ENCODE peak calls at places on chromosomes 4 and X, in six cellular contexts. V is suprapubic skin, I is SK-N-SH, O is sigmoid colon, Q is upper lobe of left lung, B is A549. G is an unnamed sample. For H3K4me1 and H3K9me3, the result is how much of the 10 kb centered on the place peaks cover.

GRCh38 chr4:174173360-174173759 is 110.1 kb downstream of the FBXO8 start:
- DNase-seq in V (no peak), I (no peak), O (no peak), Q (no peak), B (no peak), G (no peak)

GRCh38 chr4:6674500-6675149 is 19.1 kb upstream of the S100P start:
- DNase-seq in V (no peak), I (peak), O (no peak), Q (peak), B (no peak), G (peak)

GRCh38 chr4:141659539-141659938 is 23.2 kb downstream of the IL15 start:
- DNase-seq in V (no peak), I (no peak), O (no peak), Q (no peak), B (no peak), G (no peak)

GRCh38 chr4:656651-657337 is 17.3 kb downstream of the ATP5ME start:
- DNase-seq in V (peak), I (peak), O (no peak), Q (no peak), B (no peak), G (no peak)

GRCh38 chr4:87559090-87559837 is 30.1 kb upstream of the SPARCL1 start:
- DNase-seq in V (no peak), I (peak), O (no peak), Q (peak), B (no peak), G (peak)

GRCh38 chr4:156113138-156113537 is 159.5 kb upstream of the CTSO start:
- DNase-seq in V (no peak), I (no peak), O (no peak), Q (no peak), B (no peak), G (no peak)

GRCh38 chr4:110533940-110534339 is 58.0 kb downstream of the ENPEP start:
- DNase-seq in V (no peak), I (no peak), O (no peak), Q (peak), B (peak), G (no peak)

GRCh38 chr4:103996637-103997036 is 276.9 kb upstream of the TACR3 start:
- DNase-seq in V (no peak), I (no peak), O (no peak), Q (peak), B (peak), G (no peak)

GRCh38 chr4:139509727-139510410 is 46.1 kb downstream of the SETD7 start:
- DNase-seq in V (no peak), I (no peak), O (no peak), Q (no peak), B (no peak), G (peak)

GRCh38 chr4:172256820-172257219 is 443.6 kb downstream of the GALNTL6 start:
- DNase-seq in V (no peak), I (no peak), O (no peak), Q (no peak), B (no peak), G (no peak)

GRCh38 chr4:81457345-81457744 is 14.4 kb downstream of the RASGEF1B start:
- DNase-seq in V (no peak), I (no peak), O (no peak), Q (no peak), B (no peak), G (no peak)

GRCh38 chrX:11244641-11245040 is 48.6 kb upstream of the AMELX start:
- DNase-seq in V (no peak), I (no peak), O (peak), Q (no peak), B (no peak), G (no peak)

GRCh38 chrX:135484636-135485289 is 35.7 kb upstream of the INTS6L start:
- DNase-seq in V (no peak), I (peak), O (no peak), Q (no peak), B (no peak), G (no peak)

GRCh38 chr4:153512162-153512852 is 46.1 kb downstream of the TMEM131L start:
- DNase-seq in V (no peak), I (no peak), O (no peak), Q (no peak), B (no peak), G (no peak)

GRCh38 chr4:20883231-20883630 is 183.0 kb downstream of the PACRGL start:
- DNase-seq in V (no peak), I (no peak), O (no peak), Q (no peak), B (no peak), G (no peak)

GRCh38 chr4:163331629-163332360 is 601 bp downstream of the NPY1R start:
- DNase-seq in V (no peak), I (peak), O (no peak), Q (no peak), B (peak), G (no peak)

GRCh38 chr4:183507928-183508327 is 3.1 kb downstream of the ING2 start:
- DNase-seq in V (no peak), I (no peak), O (no peak), Q (no peak), B (no peak), G (no peak)

GRCh38 chr4:137510866-137511265 is 21.4 kb downstream of the PCDH18 start:
- DNase-seq in V (no peak), I (no peak), O (no peak), Q (no peak), B (no peak), G (no peak)

GRCh38 chr4:106056914-106057313 is 161.6 kb downstream of the NPNT start:
- DNase-seq in V (no peak), I (no peak), O (no peak), Q (no peak), B (no peak), G (no peak)

GRCh38 chr4:61478340-61478739 is 278.2 kb downstream of the ADGRL3 start:
- DNase-seq in V (no peak), I (peak), O (no peak), Q (no peak), B (no peak), G (no peak)

GRCh38 chrX:47859686-47860085 is 23.0 kb downstream of the ZNF81 start:
- DNase-seq in V (no peak), I (no peak), O (no peak), Q (no peak), B (no peak), G (no peak)

GRCh38 chr4:163591614-163592020 is 97.1 kb downstream of the TMA16 start:
- DNase-seq in V (no peak), I (no peak), O (no peak), Q (no peak), B (no peak), G (no peak)

GRCh38 chr4:69957209-69957608 is 8.3 kb downstream of the CSN2 start:
- DNase-seq in V (no peak), I (no peak), O (no peak), Q (no peak), B (no peak), G (no peak)

DNA sequence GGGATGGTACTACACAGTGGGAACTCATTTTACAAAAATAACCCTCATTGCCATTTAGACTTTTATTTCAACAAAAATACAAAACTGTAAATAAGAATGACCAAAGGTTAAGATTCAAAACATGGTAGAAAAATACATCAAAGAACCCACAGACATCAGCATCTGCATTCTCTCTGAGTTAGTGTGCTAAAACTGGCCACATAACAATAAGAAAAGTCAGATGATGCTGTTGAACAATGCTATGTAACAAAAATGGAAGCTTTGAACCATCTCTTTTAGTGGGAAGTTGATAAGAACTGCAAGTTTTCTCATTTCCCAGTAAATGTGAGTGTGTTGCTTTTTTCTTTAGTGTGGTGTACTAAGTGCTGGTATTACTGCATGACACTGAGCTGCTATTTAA is 888.4 kb upstream of the EPHA5 start:
- DNase-seq in V (no peak), I (no peak), O (no peak), Q (no peak), B (no peak), G (no peak)
- H3K4me1 ChIP-seq in V (under half), I (under half), O (under half), Q (under half), B (under half), G (under half)

GRCh38 chrX:1589356-1590130 is 1.9 kb upstream of the AKAP17A start:
- DNase-seq in V (no peak), I (no peak), O (no peak), Q (no peak), B (no peak), G (no peak)
- TF ChIP-seq EP300 in V (no peak), I (no peak), O (no peak), Q (no peak), B (no peak), G (no peak)

DNA sequence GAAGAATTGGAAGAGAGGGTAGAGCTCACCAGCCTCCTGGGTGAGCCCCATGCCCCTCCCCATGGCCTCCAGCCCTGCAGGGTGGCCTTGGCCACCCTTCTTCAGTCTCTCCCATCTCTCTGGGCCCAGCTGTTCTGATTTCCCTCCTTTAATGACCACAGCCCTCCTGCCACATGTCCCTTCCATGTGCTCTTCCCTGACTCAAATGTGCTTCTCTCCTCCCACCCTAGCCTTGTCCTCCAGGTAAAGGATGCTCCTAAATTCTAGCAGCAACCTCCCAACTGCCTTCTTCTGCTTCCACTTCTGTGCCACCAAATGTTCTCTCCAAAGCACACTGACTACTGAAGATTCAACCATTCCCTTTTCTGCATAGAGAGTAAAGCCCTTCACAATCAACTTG is 83.0 kb downstream of the ADRA2C start:
- DNase-seq in V (no peak), I (no peak), O (no peak), Q (no peak), B (no peak), G (no peak)
- H3K9me3 ChIP-seq in V (under half), I (under half), O (under half), Q (under half), B (under half), G (under half)

DNA sequence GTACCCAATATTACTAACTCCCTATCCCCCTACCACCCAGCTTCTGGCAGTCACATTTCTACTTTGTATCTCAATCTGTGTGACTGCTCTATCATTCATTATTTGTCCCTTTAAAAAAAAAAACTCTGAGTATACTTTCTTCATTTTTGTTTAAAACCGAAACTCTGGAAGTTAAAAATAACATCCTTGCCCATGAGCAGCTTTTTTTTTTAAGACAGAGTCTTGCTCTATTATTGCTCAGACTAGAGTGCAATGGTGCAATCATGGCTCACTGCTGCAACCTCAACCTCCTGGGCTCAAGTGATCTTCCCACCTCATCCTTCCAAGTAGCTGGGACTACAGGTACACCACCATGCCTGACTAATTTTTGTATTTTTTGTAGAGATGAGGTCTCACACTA is 15.8 kb downstream of the UBE2K start:
- DNase-seq in V (no peak), I (peak), O (no peak), Q (no peak), B (no peak), G (no peak)
- H3K4me1 ChIP-seq in V (under half), I (under half), O (under half), Q (under half), B (under half), G (half or more)

GRCh38 chr4:33184684-33185083 is 2464.5 kb downstream of the PCDH7 start:
- DNase-seq in V (no peak), I (no peak), O (no peak), Q (no peak), B (no peak), G (no peak)
- TF ChIP-seq EP300 in V (no peak), I (no peak), O (no peak), Q (no peak), B (no peak), G (no peak)

GRCh38 chr4:58064618-58065017 is 954.4 kb upstream of the IGFBP7 start:
- DNase-seq in V (no peak), I (no peak), O (no peak), Q (no peak), B (no peak), G (no peak)
- H3K9me3 ChIP-seq in V (under half), I (under half), O (under half), Q (under half), B (under half), G (under half)

DNA sequence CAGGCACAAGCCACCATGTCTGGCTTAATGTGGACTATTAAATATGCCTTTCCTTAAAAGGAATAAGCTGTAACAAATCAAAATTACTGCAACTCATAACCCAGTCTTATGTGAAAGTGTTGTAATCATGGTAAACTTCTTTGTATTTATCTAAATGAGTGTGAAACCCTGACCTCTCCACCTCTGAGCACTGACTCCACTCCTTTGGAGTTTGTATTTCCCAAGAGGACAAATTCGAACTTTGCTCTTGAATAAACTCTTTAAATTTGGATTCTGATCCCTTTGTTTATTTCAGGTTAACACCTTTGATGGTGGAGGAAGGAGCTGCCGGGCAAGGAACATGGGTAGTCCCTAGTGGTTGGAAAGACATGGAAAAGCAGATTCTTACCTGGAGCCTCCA is 48.3 kb upstream of the FAM9A start:
- DNase-seq in V (no peak), I (no peak), O (no peak), Q (no peak), B (no peak), G (no peak)
- H3K4me1 ChIP-seq in V (under half), I (under half), O (under half), Q (under half), B (half or more), G (under half)

GRCh38 chr4:186726440-186727148 is 2.9 kb upstream of the FAT1 start:
- DNase-seq in V (peak), I (peak), O (peak), Q (peak), B (peak), G (peak)
- TF ChIP-seq EP300 in V (no peak), I (no peak), O (no peak), Q (no peak), B (peak), G (peak)

GRCh38 chr4:17981063-17981462 is 40.5 kb downstream of the LCORL start:
- DNase-seq in V (no peak), I (no peak), O (no peak), Q (no peak), B (no peak), G (no peak)

GRCh38 chr4:17985832-17986231 is 35.7 kb downstream of the LCORL start:
- DNase-seq in V (no peak), I (no peak), O (no peak), Q (no peak), B (no peak), G (no peak)
- H3K9me3 ChIP-seq in V (under half), I (under half), O (under half), Q (under half), B (under half), G (under half)

G was measured in stomach.